ENCODE peak calls at places on chromosome 1, in six cellular contexts. Y is hypothalamus; T is tibial artery; L is choroid plexus epithelial cell; O is NCI-H2171; Q is stimulated activated CD8-positive, alpha-beta memory T cell treated with anti-CD3 and anti-CD28 coated beads, Interleukin-2, amount 100 ng/mL, for 1 hour. S is an unnamed sample.

GRCh38 chr1:152525080-152525641 is 10.9 kb downstream of the CRCT1 start:
- DNase-seq in Y (no peak), T (no peak), L (no peak), O (no peak), Q (no peak), S (no peak)

GRCh38 chr1:231678021-231678432 is 51.4 kb downstream of the DISC1 start:
- DNase-seq in Y (no peak), T (no peak), L (peak; percentile 52), O (no peak), Q (no peak), S (no peak)

GRCh38 chr1:11458811-11459275 is 20.1 kb upstream of the DISP3 start:
- DNase-seq in Y (peak; percentile 24), T (no peak), L (no peak), O (peak; percentile 33), Q (no peak), S (no peak)

GRCh38 chr1:72281637-72282270 is 585 bp downstream of the NEGR1 start:
- DNase-seq in Y (no peak), T (peak; percentile 64), L (peak; percentile 5), O (no peak), Q (no peak), S (no peak)

GRCh38 chr1:25022361-25023189 is 92.5 kb upstream of the RUNX3 start:
- DNase-seq in Y (peak; percentile 33), T (peak; percentile 76), L (peak; percentile 99), O (no peak), Q (peak; percentile 88), S (no peak)

GRCh38 chr1:61124691-61125090 is 42.3 kb downstream of the NFIA start:
- DNase-seq in Y (no peak), T (no peak), L (no peak), O (no peak), Q (no peak), S (no peak)

GRCh38 chr1:150484431-150484830 is 2.8 kb upstream of the TARS2 start:
- DNase-seq in Y (no peak), T (no peak), L (no peak), O (no peak), Q (no peak), S (no peak)

GRCh38 chr1:172275478-172275877 is 145.0 kb upstream of the C1orf105 start:
- DNase-seq in Y (no peak), T (no peak), L (no peak), O (no peak), Q (no peak), S (no peak)

GRCh38 chr1:151773698-151774097 is 10.4 kb upstream of the MRPL9 start:
- DNase-seq in Y (no peak), T (no peak), L (peak; percentile 53), O (no peak), Q (no peak), S (no peak)

GRCh38 chr1:244092293-244093264 is 41.5 kb downstream of the ZBTB18 start:
- DNase-seq in Y (no peak), T (no peak), L (peak; percentile 38), O (no peak), Q (no peak), S (no peak)

GRCh38 chr1:21891621-21892479 is 45.3 kb downstream of the HSPG2 start:
- DNase-seq in Y (no peak), T (no peak), L (no peak), O (no peak), Q (no peak), S (no peak)

GRCh38 chr1:10540277-10541005 is 65.7 kb downstream of the PEX14 start:
- DNase-seq in Y (no peak), T (no peak), L (peak; percentile 49), O (no peak), Q (no peak), S (no peak)

GRCh38 chr1:243974451-243975292 is 76.4 kb upstream of the ZBTB18 start:
- DNase-seq in Y (no peak), T (no peak), L (peak; percentile 49), O (peak; percentile 55), Q (no peak), S (no peak)

GRCh38 chr1:94591791-94592565 is 50.4 kb upstream of the F3 start:
- DNase-seq in Y (peak; percentile 21), T (no peak), L (no peak), O (no peak), Q (no peak), S (no peak)

GRCh38 chr1:44294588-44295007 is 60.5 kb downstream of the ERI3 start:
- DNase-seq in Y (peak; percentile 50), T (no peak), L (peak; percentile 23), O (no peak), Q (no peak), S (no peak)

GRCh38 chr1:47501069-47501468 is 63.2 kb downstream of the FOXD2 start:
- DNase-seq in Y (no peak), T (no peak), L (no peak), O (no peak), Q (no peak), S (no peak)

GRCh38 chr1:168972887-168973286 is 133.6 kb upstream of the ATP1B1 start:
- DNase-seq in Y (no peak), T (no peak), L (peak; percentile 25), O (no peak), Q (no peak), S (no peak)

GRCh38 chr1:33254536-33254935 is 1.8 kb upstream of the ZNF362 start:
- DNase-seq in Y (no peak), T (no peak), L (no peak), O (no peak), Q (no peak), S (no peak)

GRCh38 chr1:13583592-13583963 is at the start of gene PDPN:
- DNase-seq in Y (peak; percentile 24), T (peak; percentile 66), L (peak; percentile 58), O (peak; percentile 31), Q (no peak), S (no peak)

GRCh38 chr1:52588535-52588934 is 13.6 kb upstream of the GPX7 start:
- DNase-seq in Y (no peak), T (no peak), L (no peak), O (no peak), Q (no peak), S (no peak)

GRCh38 chr1:116496380-116496779 is 74.4 kb downstream of the CD58 start:
- DNase-seq in Y (no peak), T (no peak), L (peak; percentile 52), O (no peak), Q (no peak), S (no peak)

GRCh38 chr1:94526152-94526551 is 15.4 kb downstream of the F3 start:
- DNase-seq in Y (no peak), T (no peak), L (no peak), O (no peak), Q (no peak), S (no peak)

GRCh38 chr1:48953617-48954016 is 176.9 kb upstream of the BEND5 start:
- DNase-seq in Y (no peak), T (no peak), L (no peak), O (no peak), Q (no peak), S (no peak)

GRCh38 chr1:203451849-203452784 is 23.5 kb upstream of the PRELP start:
- DNase-seq in Y (no peak), T (peak; percentile 29), L (no peak), O (no peak), Q (no peak), S (no peak)

GRCh38 chr1:109210058-109210457 is 3.7 kb upstream of the SARS1 start:
- DNase-seq in Y (no peak), T (no peak), L (no peak), O (peak; percentile 28), Q (no peak), S (no peak)

GRCh38 chr1:22411589-22411988 is 40.1 kb upstream of the ZBTB40 start:
- DNase-seq in Y (no peak), T (no peak), L (no peak), O (no peak), Q (no peak), S (no peak)

GRCh38 chr1:26853600-26853999 is 9.3 kb upstream of the SFN start:
- DNase-seq in Y (no peak), T (no peak), L (no peak), O (no peak), Q (no peak), S (no peak)

GRCh38 chr1:41242645-41243171 is 602 bp upstream of the SCMH1 start:
- DNase-seq in Y (no peak), T (no peak), L (no peak), O (peak; percentile 42), Q (no peak), S (no peak)

GRCh38 chr1:160124709-160125478 is 9.3 kb downstream of the ATP1A2 start:
- DNase-seq in Y (no peak), T (no peak), L (peak; percentile 94), O (no peak), Q (no peak), S (peak; percentile 82)

GRCh38 chr1:61293986-61294504 is 211.7 kb downstream of the NFIA start:
- DNase-seq in Y (no peak), T (no peak), L (no peak), O (no peak), Q (no peak), S (no peak)

GRCh38 chr1:2539312-2539907 is 9.3 kb upstream of the HES5 start:
- DNase-seq in Y (no peak), T (no peak), L (no peak), O (no peak), Q (no peak), S (no peak)

GRCh38 chr1:86429830-86430229 is 5.9 kb downstream of the CLCA2 start:
- DNase-seq in Y (no peak), T (peak; percentile 77), L (peak; percentile 98), O (no peak), Q (no peak), S (peak; percentile 22)

GRCh38 chr1:29875557-29876028 is 639.3 kb downstream of the PTPRU start:
- DNase-seq in Y (no peak), T (no peak), L (no peak), O (no peak), Q (no peak), S (no peak)

S was measured in Panc1.